ENCODE peak calls at places on chromosomes 7 and 10, in ten cellular contexts. L is SHP77 treated with DMSO at 0.1 percent for 48 hours; J is iPS-NIHi11; T is GM04503; F is body of pancreas; K is EL; Y is left cardiac atrium; Q is non-pigmented ciliary epithelial cell; B is stimulated activated CD4-positive, alpha-beta T cell treated with anti-CD3 and anti-CD28 coated beads, Interleukin-12 subunit alpha, Interleukin-12 subunit beta, amount 100 ng/mL, for 4 hours; U is neuronal stem cell. A is an unnamed sample.

GRCh38 chr7:107037866-107038598 is 6.5 kb upstream of the PRKAR2B start:
- DNase-seq in K (no peak), L (no peak), Q (no peak), B (no peak), U (no peak), T (no peak), F (no peak), J (no peak), Y (no peak), A (no peak)

GRCh38 chr10:88205842-88206446 is 342.5 kb downstream of the PTEN start:
- DNase-seq in B (no peak), U (no peak), Y (no peak), J (no peak), K (no peak), T (no peak), Q (no peak), L (no peak), F (no peak), A (no peak)

GRCh38 chr10:70222340-70222794 is 10.9 kb downstream of the PPA1 start:
- DNase-seq in Q (no peak), U (no peak), F (no peak), K (peak), J (no peak), L (no peak), T (no peak), Y (no peak), B (no peak), A (no peak)

GRCh38 chr10:101693701-101694055 is 1.3 kb downstream of the FBXW4 start:
- DNase-seq in B (no peak), F (no peak), K (no peak), Q (no peak), L (peak), J (no peak), T (no peak), Y (no peak), U (no peak), A (no peak)

GRCh38 chr7:123324283-123324682 is 124.5 kb upstream of the SLC13A1 start:
- DNase-seq in K (no peak), B (no peak), Y (no peak), J (no peak), Q (no peak), F (no peak), T (no peak), L (no peak), U (no peak), A (no peak)

GRCh38 chr10:79203833-79204232 is 135.1 kb downstream of the ZMIZ1 start:
- DNase-seq in K (no peak), L (no peak), B (no peak), F (no peak), J (no peak), U (no peak), Y (no peak), T (no peak), Q (no peak), A (no peak)

GRCh38 chr10:67779455-67780205 is 58.4 kb downstream of the DNAJC12 start:
- DNase-seq in B (peak), F (peak), L (peak), T (no peak), Q (peak), U (peak), K (peak), J (peak), Y (peak), A (no peak)

GRCh38 chr7:114539575-114539974 is 125.0 kb downstream of the FOXP2 start:
- DNase-seq in K (peak), L (no peak), B (no peak), F (peak), Y (no peak), J (no peak), T (no peak), U (no peak), Q (peak), A (no peak)

GRCh38 chr7:99221866-99222265 is 14.0 kb upstream of the KPNA7 start:
- DNase-seq in T (no peak), L (no peak), J (no peak), Y (no peak), Q (no peak), U (no peak), K (no peak), B (no peak), F (no peak), A (no peak)

GRCh38 chr10:47058961-47059391 is 147.7 kb downstream of the PTPN20 start:
- DNase-seq in Y (no peak), B (no peak), K (peak), Q (peak), T (no peak), J (peak), U (no peak), L (no peak), F (no peak), A (no peak)

GRCh38 chr10:103458720-103459119 is at the start of gene CALHM1:
- DNase-seq in K (no peak), B (no peak), J (peak), T (no peak), Y (no peak), L (peak), U (no peak), F (no peak), Q (no peak), A (peak)

GRCh38 chr10:110436554-110437350 is 61.0 kb upstream of the DUSP5 start:
- DNase-seq in B (no peak), L (no peak), Y (no peak), K (no peak), U (no peak), T (no peak), F (no peak), Q (no peak), J (no peak), A (no peak)

GRCh38 chr10:95818663-95819062 is 62.7 kb downstream of the ENTPD1 start:
- DNase-seq in J (peak), F (no peak), U (no peak), B (no peak), T (peak), K (peak), L (no peak), Y (no peak), Q (peak), A (no peak)

GRCh38 chr10:99560277-99561126 is 27.8 kb downstream of the NKX2-3 start:
- DNase-seq in U (peak), T (no peak), Q (no peak), K (peak), F (peak), Y (no peak), L (peak), B (no peak), J (peak), A (no peak)

GRCh38 chr10:126459878-126460481 is 71.7 kb upstream of the ADAM12 start:
- DNase-seq in Q (peak), B (no peak), J (no peak), F (no peak), L (no peak), K (peak), U (no peak), Y (no peak), T (peak), A (no peak)

GRCh38 chr7:107044347-107045194 is at the start of gene PRKAR2B:
- DNase-seq in T (no peak), Q (no peak), L (peak), B (peak), F (peak), Y (peak), K (peak), J (peak), U (peak), A (peak)

GRCh38 chr10:34607894-34608293 is 207.2 kb downstream of the PARD3 start:
- DNase-seq in T (no peak), Y (no peak), Q (no peak), F (no peak), U (no peak), L (no peak), B (no peak), J (no peak), K (peak), A (no peak)